ENCODE peak calls at places on chromosomes 11 and 22, in seven cellular contexts. A, Z, O, T, M, L and I are unnamed samples.

GRCh38 chr11:15754221-15754620 is 602.1 kb downstream of the SOX6 start:
- DNase-seq in Z (no peak), M (no peak), T (no peak), A (no peak), O (no peak), L (no peak), I (no peak)

GRCh38 chr11:45361551-45361950 is 75.4 kb upstream of the SYT13 start:
- DNase-seq in M (no peak), T (no peak), O (no peak), A (no peak), Z (no peak), L (no peak), I (no peak)

GRCh38 chr11:19679952-19680823 is 32.4 kb upstream of the NAV2 start:
- DNase-seq in Z (peak; percentile 50), O (peak; percentile 89), L (peak; percentile 87), M (no peak), A (no peak), T (peak; percentile 59), I (no peak)

GRCh38 chr11:130439160-130439519 is 9.3 kb upstream of the ADAMTS15 start:
- DNase-seq in Z (no peak), L (no peak), A (no peak), T (no peak), O (no peak), M (no peak), I (no peak)

GRCh38 chr11:126496576-126497403 is 141.3 kb downstream of the ST3GAL4 start:
- DNase-seq in O (peak; percentile 47), A (no peak), L (no peak), Z (no peak), M (no peak), T (peak; percentile 2), I (no peak)

GRCh38 chr11:44589301-44589700 is 23.8 kb downstream of the CD82 start:
- DNase-seq in L (no peak), T (no peak), O (no peak), M (no peak), A (no peak), Z (no peak), I (no peak)

GRCh38 chr22:46894081-46894671 is 131.7 kb downstream of the TBC1D22A start:
- DNase-seq in T (no peak), A (no peak), O (no peak), Z (no peak), M (no peak), L (peak; percentile 24), I (no peak)

GRCh38 chr11:68832476-68833176 is 9.1 kb downstream of the CPT1A start:
- DNase-seq in O (no peak), A (no peak), Z (no peak), T (peak; percentile 45), M (no peak), L (no peak), I (no peak)

GRCh38 chr11:116931206-116931953 is 94.0 kb upstream of the APOA1 start:
- DNase-seq in A (no peak), Z (no peak), M (peak; percentile 26), O (no peak), L (peak; percentile 56), T (no peak), I (no peak)

GRCh38 chr11:132245558-132246385 is 875.4 kb downstream of the NTM start:
- DNase-seq in Z (no peak), A (no peak), M (no peak), T (no peak), L (no peak), O (no peak), I (no peak)

GRCh38 chr11:69837791-69838190 is 18.6 kb upstream of the FGF3 start:
- DNase-seq in O (no peak), A (no peak), L (no peak), M (no peak), T (no peak), Z (peak; percentile 32), I (no peak)

DNA sequence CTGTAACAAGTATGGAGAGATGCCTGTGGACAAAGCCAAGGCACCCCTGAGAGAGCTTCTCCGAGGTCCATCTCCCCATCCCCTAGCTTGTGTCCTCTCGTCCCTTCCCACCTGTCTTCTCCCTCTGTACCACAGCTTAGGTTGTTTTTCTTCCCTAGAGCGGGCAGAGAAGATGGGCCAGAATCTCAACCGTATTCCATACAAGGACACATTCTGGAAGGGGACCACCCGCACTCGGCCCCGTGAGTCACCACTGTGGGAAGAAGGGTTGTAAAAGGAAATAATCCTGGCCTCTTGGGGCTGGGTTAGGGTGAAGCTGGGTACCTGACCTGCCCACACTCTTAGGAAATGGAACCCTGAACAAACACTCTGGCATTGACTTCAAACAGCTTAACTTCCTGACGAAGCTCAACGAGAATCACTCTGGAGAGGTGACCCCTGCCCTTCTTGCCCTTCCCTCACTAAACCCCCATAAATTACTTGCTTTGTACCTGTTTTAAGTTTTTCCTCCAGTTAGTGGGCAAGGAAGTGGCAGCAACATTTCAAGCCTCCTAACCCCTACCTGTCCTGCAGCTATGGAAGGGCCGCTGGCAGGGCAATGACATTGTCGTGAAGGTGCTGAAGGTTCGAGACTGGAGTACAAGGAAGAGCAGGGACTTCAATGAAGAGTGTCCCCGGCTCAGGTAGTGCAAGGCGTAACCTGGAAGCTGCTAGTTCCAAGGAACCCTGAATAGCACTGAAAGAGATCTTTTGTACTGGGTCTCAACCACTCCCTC is 3.1 kb downstream of the TAF10 start:
- DNase-seq in O (no peak), Z (peak; percentile 17), T (no peak), L (peak; percentile 3), M (no peak), A (no peak), I (no peak)
- TF ChIP-seq CTCF in O (no peak), Z (no peak), T (no peak), L (no peak), M (no peak), A (no peak), I (no peak)

GRCh38 chr11:133898770-133899115 is 53.4 kb upstream of the SPATA19 start:
- DNase-seq in M (no peak), L (no peak), T (no peak), A (no peak), O (no peak), Z (peak; percentile 11), I (no peak)
- TF ChIP-seq CTCF in M (no peak), L (no peak), T (no peak), A (no peak), O (no peak), Z (no peak), I (no peak)

GRCh38 chr11:5553347-5553746 is 5.0 kb upstream of the OR52H1 start:
- DNase-seq in O (no peak), T (no peak), A (no peak), Z (no peak), M (no peak), L (no peak), I (no peak)
- TF ChIP-seq CTCF in O (no peak), T (no peak), A (no peak), Z (no peak), M (no peak), L (peak; percentile 20), I (peak; percentile 16)

GRCh38 chr11:73760680-73761402 is at the start of gene RAB6A:
- DNase-seq in A (peak; percentile 98), Z (peak; percentile 98), L (peak; percentile 100), M (peak; percentile 98), O (peak; percentile 100), T (peak; percentile 100), I (peak; percentile 99)
- TF ChIP-seq CTCF in A (peak; percentile 66), Z (no peak), L (peak; percentile 46), M (no peak), O (peak; percentile 45), T (no peak), I (no peak)